ENCODE peak calls at places on chromosomes 6 and 20, in four cellular contexts. F is choroid plexus epithelial cell, T is right atrium auricular region, U is uterus. S is an unnamed sample.

GRCh38 chr6:14499804-14500203 is 382.2 kb downstream of the CD83 start:
- DNase-seq in F (peak), U (no peak), T (no peak), S (no peak)

GRCh38 chr6:27650620-27651370 is 177.9 kb upstream of the ZNF184 start:
- DNase-seq in T (no peak), U (no peak), F (peak), S (peak)

GRCh38 chr6:3085074-3085473 is 16.8 kb downstream of the RIPK1 start:
- DNase-seq in F (no peak), U (no peak), T (no peak), S (no peak)

GRCh38 chr6:81450180-81450579 is 302.3 kb downstream of the TENT5A start:
- DNase-seq in T (no peak), U (no peak), F (peak), S (no peak)

GRCh38 chr6:116633685-116634084 is 17.4 kb downstream of the RSPH4A start:
- DNase-seq in U (no peak), T (no peak), F (peak), S (no peak)

GRCh38 chr6:87939776-87940175 is 107.9 kb upstream of the SPACA1 start:
- DNase-seq in F (no peak), U (no peak), T (no peak), S (no peak)

GRCh38 chr6:10426781-10427279 is 12.0 kb upstream of the TFAP2A start:
- DNase-seq in F (no peak), T (no peak), U (no peak), S (no peak)

GRCh38 chr6:142459267-142459666 is 157.5 kb downstream of the ADGRG6 start:
- DNase-seq in U (no peak), F (peak), T (no peak), S (no peak)

GRCh38 chr20:36579996-36580545 is 6.7 kb downstream of the TGIF2 start:
- DNase-seq in T (no peak), U (peak), F (peak), S (no peak)

GRCh38 chr6:135233676-135234491 is 52.8 kb downstream of the MYB start:
- DNase-seq in F (no peak), T (no peak), U (no peak), S (no peak)

GRCh38 chr6:26029857-26030653 is 57.2 kb upstream of the HFE start:
- DNase-seq in U (no peak), T (no peak), F (no peak), S (no peak)

GRCh38 chr6:149454405-149454848 is 30.4 kb downstream of the ZC3H12D start:
- DNase-seq in U (peak), T (peak), F (peak), S (no peak)

GRCh38 chr20:53578492-53579222 is 15.0 kb downstream of the ZNF217 start:
- DNase-seq in T (peak), U (peak), F (peak), S (peak)

GRCh38 chr6:169253745-169254238 is at the start of gene THBS2:
- DNase-seq in T (no peak), U (peak), F (peak), S (no peak)

GRCh38 chr6:139721924-139722323 is 347.5 kb upstream of the CITED2 start:
- DNase-seq in T (no peak), U (no peak), F (no peak), S (no peak)

GRCh38 chr6:133041020-133041419 is 200.1 kb upstream of the EYA4 start:
- DNase-seq in F (no peak), U (no peak), T (no peak), S (no peak)

GRCh38 chr6:52157301-52157930 is 28.8 kb upstream of the IL17A start:
- DNase-seq in U (no peak), T (no peak), F (no peak), S (no peak)

GRCh38 chr6:44076366-44077200 is 50.7 kb downstream of the MRPL14 start:
- DNase-seq in U (peak), T (no peak), F (no peak), S (no peak)

GRCh38 chr6:50815436-50816114 is 3.1 kb upstream of the TFAP2B start:
- DNase-seq in U (no peak), F (peak), T (no peak), S (no peak)

GRCh38 chr20:1327241-1327653 is 1.7 kb downstream of the SDCBP2 start:
- DNase-seq in U (peak), T (peak), F (peak), S (no peak)

GRCh38 chr6:75103411-75103810 is 102.4 kb downstream of the COL12A1 start:
- DNase-seq in U (no peak), F (no peak), T (no peak), S (no peak)

GRCh38 chr6:53986165-53986720 is 125.0 kb upstream of the MLIP start:
- DNase-seq in U (no peak), T (no peak), F (peak), S (peak)

GRCh38 chr6:156791261-156791850 is 14.2 kb downstream of the ARID1B start:
- DNase-seq in F (peak), U (no peak), T (no peak), S (no peak)

GRCh38 chr20:10920396-10920795 is 246.6 kb upstream of the JAG1 start:
- DNase-seq in F (no peak), T (no peak), U (no peak), S (no peak)

GRCh38 chr6:68975064-68975463 is 340.0 kb downstream of the ADGRB3 start:
- DNase-seq in T (no peak), U (no peak), F (peak), S (no peak)

GRCh38 chr6:134938896-134939295 is 11.0 kb downstream of the ALDH8A1 start:
- DNase-seq in U (no peak), T (no peak), F (no peak), S (no peak)

GRCh38 chr6:151784441-151785214 is 22.9 kb upstream of the ESR1 start:
- DNase-seq in U (no peak), T (no peak), F (peak), S (no peak)

GRCh38 chr6:108653864-108654402 is 93.2 kb downstream of the FOXO3 start:
- DNase-seq in T (peak), U (peak), F (peak), S (no peak)
- TF ChIP-seq CTCF in T (no peak), U (no peak), F (no peak), S (no peak)

GRCh38 chr20:51004305-51004727 is 18.6 kb downstream of the KCNG1 start:
- DNase-seq in U (no peak), F (no peak), T (no peak), S (no peak)
- TF ChIP-seq CTCF in U (no peak), F (no peak), T (no peak), S (no peak)

DNA sequence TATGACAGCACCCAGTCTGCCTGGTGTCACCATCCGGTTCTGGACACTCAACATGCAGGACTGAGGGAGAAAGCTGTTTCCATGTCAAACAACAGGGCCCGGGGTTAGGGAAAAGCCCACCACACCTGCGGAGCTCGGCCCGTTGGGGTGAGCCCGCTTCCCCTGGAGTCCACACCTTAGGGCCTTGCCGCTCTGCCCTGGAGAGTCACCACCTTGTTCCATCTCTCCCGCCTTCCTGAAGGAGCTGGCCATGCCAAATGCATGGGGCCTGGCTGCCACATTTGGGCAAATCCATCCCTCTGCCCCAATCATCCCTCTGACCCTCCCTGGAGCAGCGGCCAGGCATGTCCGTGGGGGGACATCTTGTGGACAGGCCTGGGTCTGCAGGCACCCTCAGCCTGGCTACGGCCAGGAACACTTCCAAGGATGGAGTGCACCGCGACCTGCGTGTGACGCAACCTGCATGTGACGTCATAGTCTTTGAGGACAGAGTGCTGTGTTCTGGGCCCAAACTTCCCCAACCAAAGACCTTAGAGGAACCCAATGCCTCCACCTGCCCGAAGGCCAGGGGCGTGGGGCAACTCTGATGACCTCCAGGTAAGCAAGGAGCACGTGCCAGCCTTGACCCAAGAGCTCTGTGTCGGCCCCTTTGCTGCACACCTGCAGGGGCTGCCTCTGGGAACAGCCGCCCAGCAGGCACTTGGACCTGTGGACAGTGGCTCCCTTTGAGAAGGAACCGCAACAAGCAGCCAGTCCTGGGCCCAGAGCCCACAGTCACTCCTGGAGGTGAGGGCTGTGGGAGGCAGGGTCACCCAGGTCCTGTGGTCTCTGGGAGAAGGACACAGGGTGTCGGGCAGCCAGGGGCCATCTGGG is 1.7 kb downstream of the CABLES2 start:
- DNase-seq in F (peak), U (peak), T (peak), S (peak)
- TF ChIP-seq CTCF in F (peak), U (peak), T (peak), S (peak)

GRCh38 chr6:33746036-33746600 is 587 bp downstream of the IP6K3 start:
- DNase-seq in F (peak), T (peak), U (peak), S (no peak)
- TF ChIP-seq CTCF in F (no peak), T (no peak), U (no peak), S (no peak)

GRCh38 chr6:128425855-128426254 is 94.5 kb downstream of the PTPRK start:
- DNase-seq in U (no peak), F (no peak), T (no peak), S (no peak)
- TF ChIP-seq CTCF in U (no peak), F (no peak), T (no peak), S (no peak)